ENCODE peak calls at places on chromosomes 13 and 19, in eight cellular contexts. F is psoas muscle, L is mucosa of descending colon, O is tibial nerve, W is choroid plexus epithelial cell, P is heart right ventricle, C is pancreas, Q is lower lobe of right lung. Z is an unnamed sample.

GRCh38 chr13:99871249-99871898 is 100.2 kb downstream of the ZIC5 start:
- DNase-seq in F (no peak), L (no peak), O (no peak), W (no peak), P (no peak), C (no peak), Q (no peak), Z (no peak)

GRCh38 chr13:49641810-49642291 is 13.5 kb downstream of the ARL11 start:
- DNase-seq in F (peak), L (no peak), O (peak), W (peak), P (peak), C (peak), Q (peak), Z (peak)

GRCh38 chr19:15836595-15837398 is 21.3 kb upstream of the OR10H1 start:
- DNase-seq in F (peak), L (peak), O (peak), W (peak), P (peak), C (peak), Q (peak), Z (peak)

GRCh38 chr19:37763488-37763887 is 15.9 kb downstream of the ZNF573 start:
- DNase-seq in F (no peak), L (no peak), O (no peak), W (peak), P (no peak), C (no peak), Q (no peak), Z (no peak)

GRCh38 chr19:48859711-48860572 is 8.5 kb downstream of the PLEKHA4 start:
- DNase-seq in F (no peak), L (peak), O (no peak), W (no peak), P (no peak), C (peak), Q (peak), Z (no peak)

GRCh38 chr19:35162471-35163326 is 8.2 kb downstream of the FXYD5 start:
- DNase-seq in F (no peak), L (no peak), O (no peak), W (peak), P (no peak), C (no peak), Q (no peak), Z (peak)

GRCh38 chr19:17125728-17126677 is 50.4 kb downstream of the MYO9B start:
- DNase-seq in F (peak), L (peak), O (no peak), W (peak), P (peak), C (peak), Q (peak), Z (no peak)

GRCh38 chr19:29293736-29294342 is 80.9 kb upstream of the UQCRFS1 start:
- DNase-seq in F (no peak), L (no peak), O (no peak), W (no peak), P (no peak), C (no peak), Q (no peak), Z (no peak)

GRCh38 chr19:1361601-1362384 is 21.9 kb upstream of the NDUFS7 start:
- DNase-seq in F (no peak), L (no peak), O (no peak), W (peak), P (no peak), C (no peak), Q (no peak), Z (no peak)

GRCh38 chr13:75437582-75438318 is 44.2 kb downstream of the TBC1D4 start:
- DNase-seq in F (no peak), L (no peak), O (no peak), W (peak), P (peak), C (no peak), Q (no peak), Z (no peak)

GRCh38 chr13:87498681-87499080 is 172.5 kb upstream of the SLITRK5 start:
- DNase-seq in F (no peak), L (no peak), O (no peak), W (peak), P (no peak), C (no peak), Q (no peak), Z (no peak)

GRCh38 chr19:56837892-56838679 is 2.4 kb downstream of the PEG3 start:
- DNase-seq in F (peak), L (peak), O (peak), W (peak), P (peak), C (peak), Q (peak), Z (no peak)

GRCh38 chr13:70391678-70392077 is 283.4 kb upstream of the KLHL1 start:
- DNase-seq in F (no peak), L (peak), O (no peak), W (no peak), P (no peak), C (peak), Q (no peak), Z (no peak)

GRCh38 chr19:39224910-39225309 is 19.9 kb downstream of the IFNL3 start:
- DNase-seq in F (no peak), L (no peak), O (no peak), W (no peak), P (no peak), C (no peak), Q (no peak), Z (no peak)

GRCh38 chr13:111387026-111387871 is 66.8 kb downstream of the TEX29 start:
- DNase-seq in F (no peak), L (no peak), O (no peak), W (no peak), P (no peak), C (no peak), Q (no peak), Z (no peak)

GRCh38 chr13:88648598-88649373 is 977.6 kb downstream of the SLITRK5 start:
- DNase-seq in F (no peak), L (no peak), O (no peak), W (no peak), P (no peak), C (no peak), Q (no peak), Z (no peak)

GRCh38 chr13:109816979-109817275 is 30.5 kb upstream of the IRS2 start:
- DNase-seq in F (no peak), L (no peak), O (no peak), W (peak), P (no peak), C (no peak), Q (no peak), Z (no peak)

GRCh38 chr13:36192166-36192565 is 22.2 kb downstream of the SOHLH2 start:
- DNase-seq in F (no peak), L (no peak), O (no peak), W (no peak), P (no peak), C (no peak), Q (no peak), Z (no peak)

GRCh38 chr19:29292562-29292961 is 79.6 kb upstream of the UQCRFS1 start:
- DNase-seq in F (no peak), L (no peak), O (no peak), W (no peak), P (no peak), C (no peak), Q (no peak), Z (no peak)

GRCh38 chr13:112623051-112623711 is 35.2 kb upstream of the TUBGCP3 start:
- DNase-seq in F (no peak), L (no peak), O (no peak), W (no peak), P (no peak), C (no peak), Q (no peak), Z (no peak)

GRCh38 chr19:30689474-30689873 is 317.3 kb downstream of the ZNF536 start:
- DNase-seq in F (no peak), L (no peak), O (no peak), W (no peak), P (no peak), C (no peak), Q (no peak), Z (no peak)

GRCh38 chr13:86584301-86584700 is 785.1 kb upstream of the SLITRK6 start:
- DNase-seq in F (no peak), L (no peak), O (no peak), W (no peak), P (no peak), C (no peak), Q (no peak), Z (no peak)

GRCh38 chr13:110625771-110626321 is 10.5 kb downstream of the NAXD start:
- DNase-seq in F (no peak), L (peak), O (no peak), W (no peak), P (no peak), C (no peak), Q (no peak), Z (no peak)

GRCh38 chr19:35247526-35248309 is 1.1 kb upstream of the LSR start:
- DNase-seq in F (peak), L (peak), O (no peak), W (no peak), P (peak), C (peak), Q (peak), Z (no peak)

GRCh38 chr19:54298357-54299125 is 14.4 kb downstream of the LILRA5 start:
- DNase-seq in F (no peak), L (no peak), O (no peak), W (no peak), P (no peak), C (no peak), Q (no peak), Z (no peak)

GRCh38 chr13:108609353-108609752 is 20.1 kb upstream of the MYO16 start:
- DNase-seq in F (no peak), L (no peak), O (no peak), W (peak), P (no peak), C (no peak), Q (no peak), Z (peak)

GRCh38 chr19:41701401-41702075 is 6.9 kb upstream of the CEACAM5 start:
- DNase-seq in F (no peak), L (peak), O (no peak), W (no peak), P (no peak), C (no peak), Q (no peak), Z (no peak)

GRCh38 chr13:105442941-105443340 is 1092.5 kb downstream of the EFNB2 start:
- DNase-seq in F (no peak), L (no peak), O (no peak), W (peak), P (peak), C (no peak), Q (no peak), Z (peak)

GRCh38 chr19:5828661-5829566 is 10.6 kb downstream of the FUT6 start:
- DNase-seq in F (no peak), L (peak), O (no peak), W (peak), P (peak), C (no peak), Q (no peak), Z (no peak)

GRCh38 chr13:23069571-23069970 is 111.2 kb upstream of the SGCG start:
- DNase-seq in F (no peak), L (no peak), O (no peak), W (peak), P (no peak), C (no peak), Q (no peak), Z (peak)

GRCh38 chr19:28026636-28027035 is 1186.3 kb downstream of the UQCRFS1 start:
- DNase-seq in F (no peak), L (no peak), O (no peak), W (no peak), P (no peak), C (no peak), Q (no peak), Z (no peak)

GRCh38 chr19:54310543-54310942 is 2.4 kb downstream of the LILRA5 start:
- DNase-seq in F (no peak), L (no peak), O (no peak), W (no peak), P (no peak), C (no peak), Q (no peak), Z (no peak)

GRCh38 chr13:59706101-59706976 is 457.4 kb downstream of the DIAPH3 start:
- DNase-seq in F (no peak), L (no peak), O (no peak), W (no peak), P (no peak), C (no peak), Q (no peak), Z (no peak)

GRCh38 chr19:6423499-6424189 is 967 bp downstream of the KHSRP start:
- DNase-seq in F (no peak), L (peak), O (no peak), W (peak), P (no peak), C (peak), Q (no peak), Z (peak)

GRCh38 chr13:110713981-110714797 is 689 bp downstream of the ING1 start:
- DNase-seq in F (peak), L (peak), O (peak), W (peak), P (peak), C (peak), Q (peak), Z (no peak)

GRCh38 chr19:8304841-8305621 is 3.1 kb downstream of the CD320 start:
- DNase-seq in F (no peak), L (peak), O (peak), W (no peak), P (peak), C (peak), Q (peak), Z (no peak)

GRCh38 chr19:31957711-31958110 is 387.7 kb upstream of the ZNF507 start:
- DNase-seq in F (no peak), L (no peak), O (no peak), W (no peak), P (no peak), C (no peak), Q (no peak), Z (no peak)

GRCh38 chr19:31955884-31956283 is 389.5 kb upstream of the ZNF507 start:
- DNase-seq in F (no peak), L (no peak), O (no peak), W (no peak), P (no peak), C (no peak), Q (no peak), Z (no peak)

GRCh38 chr19:31956771-31957170 is 388.6 kb upstream of the ZNF507 start:
- DNase-seq in F (no peak), L (no peak), O (no peak), W (no peak), P (no peak), C (no peak), Q (no peak), Z (no peak)

GRCh38 chr19:31960474-31960873 is 384.9 kb upstream of the ZNF507 start:
- DNase-seq in F (no peak), L (no peak), O (no peak), W (no peak), P (no peak), C (no peak), Q (no peak), Z (no peak)

DNA sequence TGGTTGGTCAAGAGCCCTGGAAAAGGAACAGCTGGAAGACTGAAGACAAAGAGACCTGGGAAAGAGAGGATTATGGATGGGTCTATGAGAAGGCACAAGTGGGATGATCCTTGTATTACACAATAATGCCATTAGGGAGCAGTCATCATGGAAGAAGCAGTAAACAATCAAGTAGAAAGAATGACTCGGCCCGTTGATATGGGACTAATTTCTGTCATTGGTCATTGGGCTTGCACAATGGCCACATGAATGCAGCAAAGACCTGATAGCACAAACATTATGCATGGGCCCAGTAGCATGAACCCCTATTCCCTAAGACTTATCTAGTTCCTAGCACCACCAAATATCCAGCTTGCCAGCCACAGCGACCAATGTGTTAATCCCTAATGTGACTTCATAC is 390.3 kb upstream of the ZNF507 start:
- DNase-seq in F (no peak), L (no peak), O (no peak), W (no peak), P (no peak), C (no peak), Q (no peak), Z (no peak)
- TF ChIP-seq CTCF in F (no peak), L (no peak), O (no peak), W (no peak), P (no peak), C (no peak), Q (no peak), Z (no peak)

GRCh38 chr13:96499646-96500045 is 409.7 kb downstream of the HS6ST3 start:
- DNase-seq in F (no peak), L (no peak), O (no peak), W (no peak), P (no peak), C (no peak), Q (no peak), Z (no peak)

GRCh38 chr13:96503481-96503880 is 413.6 kb downstream of the HS6ST3 start:
- DNase-seq in F (no peak), L (no peak), O (no peak), W (no peak), P (no peak), C (no peak), Q (no peak), Z (no peak)

GRCh38 chr13:96500953-96501352 is 411.0 kb downstream of the HS6ST3 start:
- DNase-seq in F (no peak), L (no peak), O (no peak), W (no peak), P (no peak), C (no peak), Q (no peak), Z (no peak)
- H3K4me3 ChIP-seq in F (no peak), L (no peak), O (no peak), W (no peak), P (no peak), C (no peak), Q (no peak), Z (no peak)

DNA sequence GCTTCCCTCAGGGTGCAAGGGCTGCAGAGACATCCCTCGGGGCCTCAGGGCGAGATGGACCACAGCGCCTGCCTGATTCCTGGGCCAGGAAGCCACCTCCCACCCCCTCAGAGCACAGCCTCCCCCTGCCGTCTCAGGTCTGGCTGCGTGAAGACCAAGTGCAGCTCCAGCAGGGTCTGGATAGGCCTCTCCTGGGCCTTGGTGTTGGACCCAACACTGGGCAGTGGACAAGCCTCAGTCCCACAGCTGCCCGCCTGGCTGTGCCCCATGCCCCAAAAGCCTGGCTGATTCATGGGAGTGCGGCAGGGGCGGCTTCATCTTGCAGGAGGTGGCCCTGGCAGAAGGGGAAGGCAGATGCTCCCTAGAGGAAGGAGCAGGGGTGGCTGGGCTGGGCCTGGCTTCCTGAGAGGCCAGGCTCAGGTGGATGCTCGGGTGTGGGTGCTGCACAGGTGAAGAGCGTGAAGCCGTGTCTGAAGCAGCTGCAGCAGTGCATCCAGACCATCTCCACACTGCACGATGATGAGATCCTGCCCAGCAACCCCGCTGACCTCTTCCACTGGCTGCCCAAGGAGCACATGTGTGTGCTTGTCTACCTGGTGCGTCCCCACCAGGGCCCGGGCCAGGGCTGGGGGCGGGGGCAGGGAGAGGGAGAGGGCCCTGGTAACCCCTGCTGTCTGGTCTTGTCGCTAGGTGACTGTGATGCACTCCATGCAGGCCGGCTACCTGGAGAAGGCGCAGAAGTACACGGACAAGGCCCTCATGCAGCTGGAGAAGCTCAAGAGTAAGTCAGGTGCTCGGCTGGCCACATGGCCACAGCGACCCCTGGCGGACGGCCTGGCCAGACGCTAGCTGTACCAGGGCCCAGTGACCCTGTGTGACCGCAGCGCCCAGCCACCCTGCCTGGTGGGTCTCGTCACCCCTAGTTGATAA is 21.7 kb downstream of the MAU2 start:
- DNase-seq in F (peak), L (peak), O (no peak), W (peak), P (peak), C (peak), Q (peak), Z (no peak)
- TF ChIP-seq CTCF in F (peak), L (peak), O (peak), W (peak), P (peak), C (peak), Q (peak), Z (peak)

DNA sequence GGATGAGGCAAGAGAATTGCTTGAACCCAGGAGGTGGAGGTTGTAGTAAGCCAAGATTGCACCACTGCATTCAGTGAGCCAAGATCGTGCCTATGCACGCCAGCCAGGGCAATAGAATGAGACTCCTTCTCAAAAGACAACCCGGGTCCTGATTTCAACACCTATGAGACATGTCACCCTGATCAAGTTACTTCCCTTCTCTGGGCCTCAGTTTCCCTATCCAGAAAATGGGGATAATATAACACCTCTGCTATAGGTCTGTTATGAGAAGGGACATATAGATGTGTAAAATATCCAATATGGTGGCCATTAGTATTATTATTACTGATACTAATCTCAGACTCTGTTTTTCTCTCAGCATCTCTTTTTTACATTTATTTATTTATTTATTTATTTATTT is 12.9 kb upstream of the GIPR start:
- DNase-seq in F (no peak), L (no peak), O (no peak), W (no peak), P (no peak), C (no peak), Q (no peak), Z (no peak)
- H3K4me3 ChIP-seq in F (no peak), L (no peak), O (no peak), W (no peak), P (no peak), C (no peak), Q (no peak), Z (no peak)

GRCh38 chr13:56561327-56561726 is 579.4 kb upstream of the PRR20A start:
- DNase-seq in F (no peak), L (no peak), O (no peak), W (no peak), P (no peak), C (no peak), Q (no peak), Z (no peak)
- TF ChIP-seq CTCF in F (no peak), L (no peak), O (no peak), W (no peak), P (no peak), C (no peak), Q (no peak), Z (no peak)

GRCh38 chr19:47157455-47158321 is 27.1 kb downstream of the SAE1 start:
- DNase-seq in F (peak), L (peak), O (no peak), W (peak), P (peak), C (no peak), Q (no peak), Z (no peak)
- H3K4me3 ChIP-seq in F (peak), L (no peak), O (no peak), W (no peak), P (peak), C (no peak), Q (peak), Z (no peak)

DNA sequence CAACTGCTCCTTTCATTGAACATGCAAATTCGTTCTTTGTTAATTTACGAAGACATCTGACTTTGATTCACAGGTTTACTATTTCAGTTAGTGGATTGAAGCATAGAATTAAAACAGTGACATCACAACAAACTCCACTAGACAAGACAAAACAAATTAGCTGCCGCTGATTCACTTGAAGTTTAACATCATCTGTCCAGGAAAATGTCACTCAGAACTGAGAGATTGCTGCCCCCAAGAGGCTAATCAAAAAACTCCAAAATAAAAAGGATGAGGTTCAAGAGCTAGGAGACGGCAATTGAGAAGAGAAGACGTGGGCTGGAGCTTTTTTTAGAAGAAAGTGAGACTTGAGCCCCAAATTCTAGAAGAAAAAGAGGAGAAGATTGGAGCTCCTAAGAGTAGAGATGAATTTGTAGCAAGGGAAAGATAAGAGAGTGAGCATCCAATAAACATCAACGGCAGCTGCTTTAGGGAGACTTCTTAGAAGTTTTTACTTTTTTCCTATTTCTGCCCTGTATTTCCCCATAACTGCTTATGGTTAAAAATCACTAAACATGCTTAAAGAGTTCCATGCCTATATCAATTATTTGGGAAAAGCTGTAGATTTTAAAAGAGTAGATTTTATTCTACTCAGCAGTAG is 40.8 kb upstream of the TPP2 start:
- DNase-seq in F (no peak), L (no peak), O (no peak), W (peak), P (no peak), C (no peak), Q (no peak), Z (no peak)
- TF ChIP-seq CTCF in F (peak), L (no peak), O (peak), W (peak), P (peak), C (no peak), Q (peak), Z (peak)